ENCODE peak calls at places on chromosomes 6 and 20, in ten cellular contexts. X is cardiac fibroblast, A is GM23338, S is testis, U is heart right ventricle, I is dorsolateral prefrontal cortex, Q is OCI-LY7, L is left ventricle myocardium inferior, W is IMR-90, B is A549. N is an unnamed sample.

GRCh38 chr20:7818477-7818876 is 121.8 kb downstream of the HAO1 start:
- DNase-seq in S (no peak), X (no peak), B (no peak), I (no peak), A (no peak), W (no peak), Q (no peak), U (no peak), L (no peak), N (no peak)

GRCh38 chr6:2021713-2022125 is 223.7 kb downstream of the GMDS start:
- DNase-seq in I (peak), W (peak), B (no peak), U (peak), X (peak), A (no peak), L (peak), Q (no peak), S (peak), N (peak)

GRCh38 chr6:151961809-151962208 is 154.3 kb downstream of the ESR1 start:
- DNase-seq in U (no peak), Q (no peak), S (no peak), B (no peak), W (no peak), A (no peak), X (no peak), I (no peak), L (no peak), N (peak)

GRCh38 chr20:14291502-14291901 is 45.9 kb downstream of the FLRT3 start:
- DNase-seq in X (no peak), A (no peak), I (no peak), S (no peak), B (no peak), Q (no peak), L (no peak), U (no peak), W (no peak), N (no peak)

GRCh38 chr6:83047065-83047754 is 18.4 kb downstream of the UBE3D start:
- DNase-seq in W (no peak), I (no peak), X (no peak), L (no peak), Q (no peak), B (no peak), U (no peak), S (no peak), A (peak), N (no peak)

GRCh38 chr20:25574411-25574810 is 10.9 kb downstream of the NINL start:
- DNase-seq in U (no peak), X (peak), L (no peak), B (peak), W (peak), A (no peak), S (no peak), I (no peak), Q (no peak), N (peak)

GRCh38 chr20:47354710-47355488 is 1.6 kb downstream of the ZMYND8 start:
- DNase-seq in S (no peak), X (no peak), L (no peak), A (no peak), I (no peak), B (peak), W (peak), Q (no peak), U (no peak), N (peak)

GRCh38 chr6:153956807-153957206 is 82.2 kb upstream of the OPRM1 start:
- DNase-seq in S (no peak), Q (no peak), X (peak), B (no peak), A (no peak), I (no peak), U (no peak), W (no peak), L (no peak), N (peak)

GRCh38 chr20:14544688-14545087 is 207.3 kb upstream of the FLRT3 start:
- DNase-seq in W (no peak), L (no peak), B (no peak), Q (no peak), S (no peak), A (no peak), U (no peak), I (no peak), X (no peak), N (no peak)

GRCh38 chr6:72631480-72631879 is 9.6 kb downstream of the KCNQ5 start:
- DNase-seq in S (no peak), B (no peak), Q (no peak), U (no peak), W (peak), I (no peak), L (no peak), A (no peak), X (no peak), N (no peak)

GRCh38 chr6:143149771-143150170 is 89.1 kb downstream of the AIG1 start:
- DNase-seq in I (no peak), B (no peak), L (no peak), S (no peak), Q (no peak), A (no peak), X (peak), U (no peak), W (peak), N (peak)

GRCh38 chr6:17703256-17703694 is 3.5 kb downstream of the NUP153 start:
- DNase-seq in A (no peak), Q (peak), B (peak), L (no peak), X (peak), W (peak), S (no peak), I (no peak), U (no peak), N (peak)

GRCh38 chr20:17735206-17735804 is 35.5 kb downstream of the BANF2 start:
- DNase-seq in A (no peak), W (peak), L (no peak), B (no peak), S (no peak), Q (no peak), I (no peak), U (no peak), X (peak), N (peak)

GRCh38 chr6:35054743-35055130 is 86.4 kb downstream of the TCP11 start:
- DNase-seq in L (no peak), B (no peak), I (no peak), U (no peak), Q (no peak), A (no peak), X (no peak), W (no peak), S (no peak), N (no peak)

GRCh38 chr6:111260570-111261298 is 173.4 kb downstream of the SLC16A10 start:
- DNase-seq in Q (no peak), I (no peak), U (no peak), L (no peak), B (no peak), W (peak), S (no peak), X (no peak), A (no peak), N (peak)

GRCh38 chr6:125393449-125393858 is 91.7 kb upstream of the HDDC2 start:
- DNase-seq in Q (peak), I (no peak), B (no peak), A (no peak), X (no peak), W (no peak), S (no peak), U (no peak), L (no peak), N (no peak)

GRCh38 chr6:145863988-145864616 is 49.5 kb upstream of the FBXO30 start:
- DNase-seq in I (no peak), L (no peak), A (no peak), B (no peak), Q (peak), W (no peak), S (no peak), X (no peak), U (no peak), N (no peak)

GRCh38 chr6:9025796-9026195 is 590.5 kb upstream of the SLC35B3 start:
- DNase-seq in X (no peak), L (no peak), W (no peak), U (no peak), A (no peak), I (no peak), S (no peak), Q (no peak), B (no peak), N (no peak)

GRCh38 chr20:6683346-6683977 is 84.0 kb upstream of the BMP2 start:
- DNase-seq in B (no peak), X (no peak), U (no peak), Q (no peak), L (no peak), A (no peak), I (no peak), W (no peak), S (no peak), N (no peak)

GRCh38 chr20:35991142-35991771 is 22.9 kb downstream of the CNBD2 start:
- DNase-seq in U (no peak), L (no peak), Q (peak), A (peak), S (peak), B (peak), I (no peak), X (peak), W (peak), N (peak)

GRCh38 chr6:109001554-109001953 is 93.1 kb downstream of the SESN1 start:
- DNase-seq in L (no peak), B (no peak), A (no peak), I (no peak), S (no peak), W (no peak), U (no peak), X (peak), Q (no peak), N (no peak)

GRCh38 chr20:3858689-3859088 is 12.1 kb downstream of the MAVS start:
- DNase-seq in L (no peak), B (no peak), S (no peak), U (no peak), I (no peak), Q (no peak), A (no peak), X (no peak), W (no peak), N (no peak)

GRCh38 chr6:134247854-134248580 is 69.9 kb downstream of the SGK1 start:
- DNase-seq in B (no peak), X (no peak), L (no peak), S (no peak), Q (no peak), U (no peak), I (no peak), W (no peak), A (no peak), N (no peak)
- H3K4me3 ChIP-seq in B (no peak), X (no peak), L (no peak), S (no peak), Q (peak), U (no peak), I (no peak), W (no peak), A (no peak), N (no peak)

GRCh38 chr6:116382587-116382986 is 11.8 kb downstream of the DSE start:
- DNase-seq in B (no peak), W (no peak), S (no peak), U (no peak), X (no peak), A (no peak), I (no peak), Q (no peak), L (no peak), N (peak)
- TF ChIP-seq CTCF in B (no peak), W (no peak), S (no peak), U (no peak), X (no peak), A (no peak), I (no peak), Q (no peak), L (no peak), N (no peak)

GRCh38 chr6:11276911-11277274 is 44.4 kb upstream of the NEDD9 start:
- DNase-seq in Q (no peak), S (no peak), W (no peak), B (no peak), U (no peak), X (no peak), L (no peak), I (no peak), A (no peak), N (peak)

GRCh38 chr6:11277275-11278206 is 45.1 kb upstream of the NEDD9 start:
- DNase-seq in I (no peak), U (no peak), Q (no peak), X (peak), W (peak), A (peak), L (no peak), B (peak), S (peak), N (peak)

GRCh38 chr6:11276228-11276627 is 43.8 kb upstream of the NEDD9 start:
- DNase-seq in X (no peak), S (no peak), W (no peak), Q (no peak), A (no peak), I (no peak), L (no peak), U (no peak), B (no peak), N (no peak)

GRCh38 chr6:11279213-11279780 is 46.8 kb upstream of the NEDD9 start:
- DNase-seq in B (no peak), I (no peak), W (peak), Q (no peak), U (no peak), S (peak), X (no peak), L (no peak), A (no peak), N (no peak)

DNA sequence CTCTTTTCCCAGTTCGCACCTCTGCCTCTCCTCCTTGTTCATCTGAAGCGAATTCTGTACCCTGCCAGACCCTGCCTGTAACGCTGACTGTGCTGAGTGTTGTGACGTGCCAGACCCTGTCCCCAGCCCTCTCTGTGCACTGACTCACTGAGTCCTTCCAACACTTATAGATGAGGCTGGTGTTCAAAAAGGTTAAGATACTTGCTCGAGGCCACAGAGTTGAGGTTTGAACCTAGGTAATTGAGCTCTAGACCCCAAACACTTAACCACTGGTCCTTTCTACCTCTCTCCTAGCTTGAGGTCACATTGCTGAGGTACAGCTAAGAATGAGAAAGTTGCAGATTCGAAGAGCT is 45.7 kb upstream of the NEDD9 start:
- DNase-seq in Q (no peak), X (no peak), B (no peak), U (no peak), I (no peak), L (no peak), S (no peak), A (no peak), W (no peak), N (no peak)
- H3K4me3 ChIP-seq in Q (no peak), X (no peak), B (no peak), U (no peak), I (no peak), L (no peak), S (no peak), A (no peak), W (no peak), N (no peak)

GRCh38 chr20:11274137-11274536 is 600.3 kb upstream of the JAG1 start:
- DNase-seq in Q (peak), I (peak), S (peak), L (no peak), B (peak), X (peak), W (peak), U (no peak), A (peak), N (peak)

GRCh38 chr20:11270566-11270965 is 596.8 kb upstream of the JAG1 start:
- DNase-seq in I (no peak), S (no peak), A (peak), U (no peak), B (no peak), Q (no peak), L (no peak), W (no peak), X (no peak), N (peak)

GRCh38 chr20:11271920-11272594 is 598.3 kb upstream of the JAG1 start:
- DNase-seq in X (no peak), I (no peak), L (no peak), S (no peak), A (no peak), B (no peak), U (no peak), W (no peak), Q (no peak), N (no peak)

GRCh38 chr20:11267762-11268335 is 594.0 kb upstream of the JAG1 start:
- DNase-seq in W (no peak), Q (no peak), L (no peak), B (no peak), S (no peak), U (no peak), I (no peak), A (no peak), X (peak), N (no peak)

GRCh38 chr20:11271319-11271718 is 597.5 kb upstream of the JAG1 start:
- DNase-seq in Q (no peak), L (no peak), W (no peak), A (peak), S (no peak), U (no peak), I (no peak), X (no peak), B (no peak), N (no peak)
- TF ChIP-seq CTCF in Q (peak), L (no peak), W (no peak), A (peak), S (no peak), U (no peak), I (no peak), X (no peak), B (no peak), N (no peak)

DNA sequence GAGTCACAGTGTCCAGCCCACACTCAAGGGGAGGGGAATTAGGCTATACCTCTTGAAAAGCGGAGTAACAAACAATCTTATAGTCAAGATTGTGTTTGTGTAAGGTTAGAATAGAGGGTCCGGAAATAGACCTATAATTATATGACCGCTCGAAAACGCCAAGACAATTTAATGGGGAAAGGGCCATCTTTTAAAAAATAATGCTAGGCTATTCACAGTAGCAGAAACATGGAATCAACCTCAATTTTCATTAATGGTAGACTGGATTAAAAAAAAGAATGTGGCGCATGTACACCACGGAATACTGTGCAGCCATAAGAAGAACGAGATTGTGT is 30.0 kb downstream of the TOP1 start:
- DNase-seq in L (no peak), Q (no peak), U (no peak), S (no peak), X (no peak), B (no peak), W (no peak), A (no peak), I (no peak), N (no peak)
- H3K4me3 ChIP-seq in L (no peak), Q (no peak), U (no peak), S (no peak), X (no peak), B (no peak), W (no peak), A (no peak), I (no peak), N (no peak)

DNA sequence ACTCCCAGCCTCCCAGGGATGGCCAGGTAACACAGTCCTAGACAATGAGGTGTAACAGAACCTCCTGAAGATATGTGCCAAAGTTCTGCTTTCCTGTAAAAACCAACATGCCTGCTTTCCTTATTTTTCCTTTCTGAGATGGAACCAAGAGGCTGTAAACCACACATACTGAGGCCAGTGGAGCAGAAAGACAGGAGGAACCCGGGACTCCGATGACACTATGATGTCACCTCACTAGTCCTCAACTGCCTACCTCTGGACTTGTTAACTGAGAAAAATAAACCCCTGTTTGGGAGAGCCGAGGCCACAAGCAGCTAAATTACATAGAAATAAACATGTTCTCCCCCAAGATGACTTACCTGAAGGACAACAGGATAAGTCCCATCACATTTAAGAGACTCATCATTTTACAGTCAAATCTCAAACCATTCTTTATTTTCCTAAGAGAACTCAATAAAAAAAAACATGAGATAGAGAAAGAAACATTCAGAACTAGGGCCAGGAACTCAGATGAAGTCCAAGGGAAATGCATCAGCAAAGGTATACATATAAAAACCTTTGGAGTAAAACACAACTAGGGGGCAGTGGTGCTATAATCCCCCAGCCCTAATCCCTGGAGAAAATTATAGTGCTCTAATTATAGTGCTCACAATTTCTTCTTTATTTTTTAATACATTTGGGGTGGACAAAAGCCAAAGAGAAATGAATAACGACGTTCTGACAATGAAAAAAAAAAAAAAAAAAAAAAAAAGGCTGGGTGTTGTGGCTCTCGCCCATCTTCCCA is 100.4 kb upstream of the EMILIN3 start:
- DNase-seq in L (no peak), I (no peak), X (no peak), A (no peak), B (no peak), S (no peak), U (no peak), W (no peak), Q (no peak), N (no peak)
- TF ChIP-seq CTCF in L (no peak), I (no peak), X (no peak), A (peak), B (peak), S (no peak), U (no peak), W (no peak), Q (peak), N (no peak)

GRCh38 chr6:159926542-159927203 is 35.9 kb downstream of the MAS1 start:
- DNase-seq in B (no peak), L (no peak), A (no peak), I (no peak), W (no peak), Q (no peak), S (no peak), U (no peak), X (no peak), N (no peak)
- H3K4me3 ChIP-seq in B (no peak), L (no peak), A (no peak), I (no peak), W (no peak), Q (no peak), S (no peak), U (no peak), X (no peak), N (no peak)

DNA sequence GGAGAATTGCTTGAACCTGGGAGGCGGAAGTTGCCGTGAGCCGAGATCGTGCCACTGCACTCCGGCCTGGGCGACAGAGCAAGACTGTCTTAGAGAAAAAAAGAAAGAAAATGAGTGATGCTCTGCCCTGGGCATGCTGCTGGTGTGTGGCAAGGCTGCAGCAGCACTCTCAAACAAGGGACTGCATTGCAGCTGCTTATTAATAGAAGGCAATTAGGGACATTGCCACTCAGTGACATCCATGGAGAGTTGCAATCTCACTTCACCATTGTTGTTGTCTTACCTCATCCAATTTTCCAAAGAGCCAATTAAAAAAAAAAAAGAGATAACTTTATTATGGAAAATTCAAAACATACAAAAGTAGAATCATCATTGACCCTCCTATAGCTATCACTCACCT is 131.1 kb downstream of the LRRC1 start:
- DNase-seq in B (no peak), A (no peak), S (no peak), Q (no peak), W (no peak), L (no peak), I (no peak), U (no peak), X (no peak), N (no peak)
- TF ChIP-seq CTCF in B (no peak), A (no peak), S (no peak), Q (no peak), W (no peak), L (no peak), I (no peak), U (no peak), X (no peak), N (no peak)